ENCODE peak calls at places on chromosomes 7 and 10, in ten cellular contexts. D, F, G, R, Z, T, M, O, L and E are unnamed samples.

GRCh38 chr10:62015994-62016393 is 114.5 kb downstream of the ARID5B start:
- DNase-seq in D (no peak), F (no peak), G (no peak), R (no peak), Z (no peak), T (no peak), M (no peak), O (no peak), L (no peak), E (no peak)

GRCh38 chr10:89347706-89348457 is 20.1 kb downstream of the IFIT3 start:
- DNase-seq in D (no peak), F (no peak), G (no peak), R (no peak), Z (no peak), T (no peak), M (no peak), O (no peak), L (no peak), E (no peak)

GRCh38 chr10:126946746-126947145 is 41.5 kb downstream of the DOCK1 start:
- DNase-seq in D (no peak), F (no peak), G (no peak), R (no peak), Z (no peak), T (no peak), M (no peak), O (no peak), L (no peak), E (no peak)

GRCh38 chr7:142477079-142477651 is 219.3 kb upstream of the PRSS58 start:
- DNase-seq in D (no peak), F (no peak), G (peak; percentile 79), R (no peak), Z (no peak), T (peak; percentile 78), M (no peak), O (no peak), L (peak; percentile 13), E (no peak)

GRCh38 chr7:132098337-132098736 is 477.9 kb downstream of the PLXNA4 start:
- DNase-seq in D (no peak), F (no peak), G (no peak), R (no peak), Z (no peak), T (no peak), M (no peak), O (no peak), L (no peak), E (no peak)

GRCh38 chr7:74256446-74257408 is 2.5 kb upstream of the RFC2 start:
- DNase-seq in D (no peak), F (no peak), G (peak; percentile 93), R (no peak), Z (no peak), T (peak; percentile 89), M (no peak), O (no peak), L (peak; percentile 44), E (no peak)

GRCh38 chr7:16839646-16840045 is 34.8 kb upstream of the AGR2 start:
- DNase-seq in D (no peak), F (no peak), G (peak; percentile 63), R (no peak), Z (no peak), T (peak; percentile 5), M (no peak), O (no peak), L (no peak), E (no peak)

GRCh38 chr10:77898323-77899079 is 28.1 kb downstream of the DLG5 start:
- DNase-seq in D (no peak), F (no peak), G (no peak), R (no peak), Z (no peak), T (no peak), M (no peak), O (no peak), L (peak; percentile 24), E (no peak)

GRCh38 chr7:71868797-71869196 is 543.3 kb downstream of the CALN1 start:
- DNase-seq in D (no peak), F (no peak), G (no peak), R (peak; percentile 5), Z (no peak), T (peak; percentile 86), M (peak; percentile 7), O (no peak), L (peak; percentile 94), E (peak; percentile 34)

GRCh38 chr7:1555813-1556540 is at the start of gene TMEM184A:
- DNase-seq in D (no peak), F (no peak), G (no peak), R (peak; percentile 72), Z (no peak), T (no peak), M (peak; percentile 65), O (no peak), L (no peak), E (no peak)

GRCh38 chr7:139771001-139771956 is 6.5 kb downstream of the HIPK2 start:
- DNase-seq in D (no peak), F (peak; percentile 60), G (peak; percentile 86), R (no peak), Z (no peak), T (peak; percentile 95), M (no peak), O (no peak), L (peak; percentile 72), E (no peak)

GRCh38 chr7:122260336-122260735 is 44.2 kb downstream of the FEZF1 start:
- DNase-seq in D (no peak), F (no peak), G (no peak), R (no peak), Z (no peak), T (no peak), M (no peak), O (no peak), L (no peak), E (no peak)